ENCODE peak calls at places on chromosomes 2 and 18, in six cellular contexts. V, O, B, R, H and S are unnamed samples.

GRCh38 chr2:50225021-50225928 is 806.7 kb downstream of the NRXN1 start:
- DNase-seq in V (no peak), O (no peak), B (no peak), R (no peak), H (no peak), S (peak)

GRCh38 chr2:120951701-120952100 is 216.0 kb downstream of the GLI2 start:
- DNase-seq in V (no peak), O (no peak), B (no peak), R (no peak), H (no peak), S (no peak)

GRCh38 chr2:44965684-44966083 is 24.2 kb downstream of the SIX3 start:
- DNase-seq in V (no peak), O (no peak), B (no peak), R (no peak), H (no peak), S (no peak)

GRCh38 chr2:181117176-181117925 is 136.9 kb downstream of the UBE2E3 start:
- DNase-seq in V (no peak), O (no peak), B (no peak), R (no peak), H (peak), S (no peak)

GRCh38 chr18:41660654-41661053 is 294.4 kb upstream of the PIK3C3 start:
- DNase-seq in V (no peak), O (no peak), B (no peak), R (no peak), H (no peak), S (no peak)

GRCh38 chr2:59196511-59196910 is 955.4 kb upstream of the FANCL start:
- DNase-seq in V (peak), O (no peak), B (no peak), R (no peak), H (no peak), S (no peak)

GRCh38 chr2:222319576-222320440 is 21.0 kb upstream of the PAX3 start:
- DNase-seq in V (peak), O (no peak), B (no peak), R (peak), H (peak), S (no peak)

GRCh38 chr2:235501663-235502009 is 7.8 kb downstream of the AGAP1 start:
- DNase-seq in V (no peak), O (no peak), B (no peak), R (no peak), H (no peak), S (no peak)

GRCh38 chr2:28300489-28300888 is 92.2 kb upstream of the FOSL2 start:
- DNase-seq in V (no peak), O (no peak), B (no peak), R (no peak), H (no peak), S (no peak)

GRCh38 chr2:39693275-39693674 is 27.6 kb downstream of the TMEM178A start:
- DNase-seq in V (no peak), O (no peak), B (no peak), R (no peak), H (no peak), S (no peak)

GRCh38 chr2:195411219-195411687 is 245.8 kb upstream of the SLC39A10 start:
- DNase-seq in V (peak), O (peak), B (no peak), R (no peak), H (peak), S (no peak)